ENCODE peak calls at places on chromosome 5, in eight cellular contexts. D is BE2C, H is right atrium auricular region, I is PC-9, N is AG04449, J is dorsolateral prefrontal cortex, S is lower leg skin, V is Peyer's patch. U is an unnamed sample.

GRCh38 chr5:148014276-148014675 is 49.5 kb upstream of the SPINK5 start:
- DNase-seq in J (no peak), V (no peak), I (no peak), D (no peak), N (no peak), H (no peak), S (no peak), U (no peak)

GRCh38 chr5:127290019-127290945 is at the start of gene MEGF10:
- DNase-seq in H (no peak), I (peak), N (no peak), S (no peak), V (peak), D (no peak), J (peak), U (peak)

GRCh38 chr5:73417307-73418035 is 31.1 kb downstream of the FOXD1 start:
- DNase-seq in D (no peak), V (no peak), I (no peak), H (no peak), J (no peak), N (no peak), S (no peak), U (no peak)

GRCh38 chr5:98214240-98215051 is 559.0 kb upstream of the RGMB start:
- DNase-seq in J (no peak), H (no peak), I (no peak), D (no peak), V (no peak), S (no peak), N (no peak), U (no peak)

GRCh38 chr5:176188085-176188484 is 50.1 kb upstream of the SIMC1 start:
- DNase-seq in H (peak), S (peak), D (no peak), V (no peak), J (no peak), N (no peak), I (no peak), U (no peak)

GRCh38 chr5:54595724-54596123 is 78.2 kb downstream of the SNX18 start:
- DNase-seq in D (no peak), N (no peak), H (no peak), S (no peak), I (no peak), J (no peak), V (no peak), U (no peak)

GRCh38 chr5:132204736-132205135 is 22.9 kb downstream of the P4HA2 start:
- DNase-seq in I (no peak), D (no peak), N (no peak), S (peak), J (no peak), V (no peak), H (no peak), U (peak)

GRCh38 chr5:139644646-139645494 is 3.3 kb upstream of the CXXC5 start:
- DNase-seq in H (no peak), J (no peak), N (no peak), S (peak), D (no peak), I (no peak), V (peak), U (peak)

GRCh38 chr5:8068078-8068477 is 199.1 kb downstream of the MTRR start:
- DNase-seq in S (no peak), J (no peak), I (no peak), H (no peak), N (no peak), V (no peak), D (no peak), U (no peak)

GRCh38 chr5:77210091-77211012 is at the start of gene PDE8B:
- DNase-seq in H (no peak), J (no peak), I (no peak), N (no peak), D (peak), S (no peak), V (no peak), U (no peak)

GRCh38 chr5:121982500-121983261 is 20.9 kb downstream of the SRFBP1 start:
- DNase-seq in V (no peak), S (no peak), N (no peak), D (no peak), J (no peak), I (no peak), H (no peak), U (no peak)

GRCh38 chr5:77644443-77645157 is 6.1 kb upstream of the OTP start:
- DNase-seq in D (no peak), V (no peak), I (no peak), J (no peak), H (no peak), N (no peak), S (no peak), U (no peak)

GRCh38 chr5:53463909-53464621 is 16.4 kb upstream of the FST start:
- DNase-seq in V (no peak), N (no peak), D (no peak), I (no peak), J (no peak), S (no peak), H (no peak), U (no peak)

GRCh38 chr5:1661831-1662558 is 137.6 kb downstream of the MRPL36 start:
- DNase-seq in D (no peak), I (no peak), S (peak), H (peak), N (no peak), J (no peak), V (peak), U (no peak)

GRCh38 chr5:17990168-17990567 is 355.9 kb downstream of the TAF11L14 start:
- DNase-seq in J (no peak), I (no peak), D (no peak), S (no peak), V (no peak), N (no peak), H (no peak), U (no peak)

GRCh38 chr5:158837908-158838307 is 261.8 kb downstream of the EBF1 start:
- DNase-seq in D (no peak), S (peak), I (no peak), N (no peak), J (no peak), V (no peak), H (peak), U (no peak)

GRCh38 chr5:43649256-43649655 is 46.3 kb downstream of the NNT start:
- DNase-seq in N (no peak), H (no peak), S (no peak), J (no peak), D (no peak), I (no peak), V (no peak), U (no peak)

GRCh38 chr5:136123236-136123768 is 9.3 kb upstream of the SMAD5 start:
- DNase-seq in I (peak), V (no peak), J (no peak), D (no peak), N (no peak), S (no peak), H (no peak), U (peak)

GRCh38 chr5:109078448-109078847 is 330.8 kb downstream of the FER start:
- DNase-seq in S (no peak), I (no peak), N (no peak), J (no peak), V (no peak), D (no peak), H (no peak), U (no peak)

GRCh38 chr5:146243217-146243616 is 39.8 kb downstream of the RBM27 start:
- DNase-seq in V (no peak), I (no peak), S (no peak), H (no peak), N (no peak), J (no peak), D (no peak), U (no peak)

GRCh38 chr5:68041293-68041692 is 174.3 kb upstream of the PIK3R1 start:
- DNase-seq in V (peak), J (no peak), I (no peak), D (no peak), H (no peak), S (no peak), N (no peak), U (no peak)

GRCh38 chr5:73945505-73945904 is 319.5 kb downstream of the ARHGEF28 start:
- DNase-seq in H (no peak), N (no peak), S (no peak), J (no peak), V (no peak), D (peak), I (no peak), U (peak)

GRCh38 chr5:88925692-88926490 is 42.9 kb upstream of the MEF2C start:
- DNase-seq in S (no peak), D (no peak), I (no peak), H (no peak), V (no peak), J (no peak), N (no peak), U (no peak)

GRCh38 chr5:88934401-88934800 is 51.4 kb upstream of the MEF2C start:
- DNase-seq in H (no peak), D (no peak), I (no peak), S (no peak), N (no peak), V (no peak), J (no peak), U (no peak)

GRCh38 chr5:88929385-88929784 is 46.4 kb upstream of the MEF2C start:
- DNase-seq in J (no peak), V (no peak), H (no peak), I (no peak), S (no peak), N (no peak), D (no peak), U (no peak)

GRCh38 chr5:88926774-88927173 is 43.8 kb upstream of the MEF2C start:
- DNase-seq in S (no peak), J (no peak), D (no peak), I (no peak), V (no peak), N (no peak), H (no peak), U (no peak)

GRCh38 chr5:88930336-88930735 is 47.4 kb upstream of the MEF2C start:
- DNase-seq in S (no peak), N (no peak), D (no peak), V (no peak), I (no peak), H (no peak), J (no peak), U (no peak)
- H3K4me3 ChIP-seq in S (no peak), N (no peak), D (no peak), V (no peak), I (no peak), H (no peak), J (no peak), U (no peak)

DNA sequence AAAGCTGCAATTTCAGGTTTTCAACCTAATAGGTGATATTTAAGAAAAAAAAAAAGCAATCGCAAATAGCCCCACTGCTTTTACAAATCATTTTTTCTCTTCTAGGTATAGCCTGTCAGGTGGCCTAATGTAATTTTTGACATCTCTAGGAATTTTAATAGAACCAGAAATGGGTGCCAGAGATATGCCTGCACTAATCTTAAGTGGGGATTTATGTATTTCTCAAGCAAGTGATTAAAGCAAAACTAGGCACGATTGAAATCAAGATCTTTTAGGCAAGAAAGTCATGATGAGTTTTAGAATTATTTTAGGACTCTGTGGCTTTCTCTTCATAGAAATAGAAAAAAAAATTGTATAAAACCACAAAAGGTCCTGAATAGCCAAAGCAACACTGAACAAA is 871 bp upstream of the AMACR start:
- DNase-seq in J (no peak), S (no peak), H (no peak), V (no peak), N (no peak), D (no peak), I (no peak), U (no peak)
- H3K4me3 ChIP-seq in J (peak), S (no peak), H (peak), V (peak), N (peak), D (peak), I (peak), U (peak)

DNA sequence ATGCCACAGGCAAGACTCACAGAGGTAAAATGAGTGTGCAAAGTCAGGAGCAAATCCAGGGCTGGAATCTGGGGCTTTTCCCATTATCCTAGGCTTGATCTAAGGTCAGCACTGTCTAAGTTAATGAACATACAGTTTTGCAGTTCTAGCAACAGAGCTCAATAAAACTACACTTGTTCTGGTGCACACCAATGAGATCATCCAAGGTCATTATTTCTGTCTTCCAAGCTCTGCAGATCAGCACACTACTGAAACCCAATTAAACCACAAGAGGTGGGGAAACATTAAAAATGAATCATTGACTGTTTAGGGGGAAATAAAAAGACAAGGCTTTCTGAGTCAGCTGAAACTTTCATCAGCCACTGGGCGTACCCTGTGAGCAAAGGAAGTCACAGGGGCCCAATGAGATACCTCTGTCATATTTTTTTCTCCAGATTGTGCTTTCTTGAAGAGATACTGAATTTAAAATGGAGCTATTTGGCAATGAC is 662.2 kb upstream of the ZNF608 start:
- DNase-seq in H (no peak), N (peak), D (peak), S (no peak), I (no peak), J (no peak), V (peak), U (peak)
- H3K4me3 ChIP-seq in H (no peak), N (no peak), D (peak), S (no peak), I (no peak), J (no peak), V (no peak), U (no peak)

GRCh38 chr5:143433680-143434079 is 30.2 kb upstream of the NR3C1 start:
- DNase-seq in J (no peak), V (no peak), H (no peak), I (no peak), D (no peak), S (no peak), N (no peak), U (no peak)

GRCh38 chr5:143435207-143435657 is 31.7 kb upstream of the NR3C1 start:
- DNase-seq in D (no peak), S (no peak), V (peak), H (no peak), I (no peak), J (no peak), N (no peak), U (peak)

GRCh38 chr5:143432658-143433239 is 29.3 kb upstream of the NR3C1 start:
- DNase-seq in V (no peak), D (no peak), N (no peak), J (no peak), I (no peak), S (no peak), H (no peak), U (no peak)

GRCh38 chr5:143436871-143437270 is 33.4 kb upstream of the NR3C1 start:
- DNase-seq in S (no peak), H (no peak), D (no peak), N (no peak), J (no peak), V (no peak), I (no peak), U (no peak)

DNA sequence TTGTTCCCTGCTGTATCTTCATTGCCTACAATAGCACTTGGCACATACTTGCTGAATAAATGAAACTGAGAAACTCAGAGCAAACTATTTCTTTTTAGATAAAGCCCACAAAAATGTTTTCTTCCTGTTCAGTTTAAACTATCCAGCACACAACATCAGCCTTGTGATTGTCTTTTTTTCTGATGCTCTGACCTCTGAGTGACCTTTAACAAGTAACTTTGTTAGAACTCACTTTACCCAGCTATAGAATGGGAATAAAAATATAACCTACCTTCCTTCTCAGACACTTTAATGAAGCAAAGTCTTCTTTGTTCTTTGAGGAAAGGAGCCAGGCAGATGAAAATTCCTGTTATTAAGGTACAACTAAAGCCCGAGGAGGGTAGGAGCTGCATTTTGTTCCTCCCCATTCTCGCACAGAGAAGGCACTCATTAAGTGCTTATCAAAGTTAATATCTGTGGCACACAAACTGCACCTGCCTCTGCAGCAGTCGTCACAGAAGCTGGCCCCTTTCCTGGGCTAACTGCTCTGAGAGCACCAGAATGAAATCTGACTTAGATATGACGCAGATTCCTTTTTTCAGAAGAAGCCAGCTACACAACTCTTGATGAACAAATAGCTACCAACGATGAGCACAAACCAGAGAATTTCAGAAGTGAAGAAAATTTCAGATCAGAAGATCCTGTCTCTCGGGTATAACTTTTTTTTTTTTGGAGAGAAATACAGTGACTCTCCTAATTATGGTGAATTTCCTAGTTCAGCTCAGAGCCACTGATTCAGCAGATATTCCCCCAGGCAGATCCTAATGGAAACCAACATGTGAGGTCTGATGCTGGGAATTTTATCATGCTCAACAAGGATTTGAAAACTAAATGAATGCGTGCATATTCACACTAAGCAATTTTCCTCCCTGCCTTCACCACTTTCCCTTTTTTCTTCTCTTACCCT is 31.0 kb upstream of the NR3C1 start:
- DNase-seq in H (no peak), V (peak), N (no peak), I (no peak), J (no peak), D (no peak), S (no peak), U (no peak)
- H3K4me3 ChIP-seq in H (peak), V (peak), N (no peak), I (no peak), J (no peak), D (no peak), S (no peak), U (no peak)

GRCh38 chr5:177455036-177455660 is 8.5 kb downstream of the PRR7 start:
- DNase-seq in I (peak), J (peak), S (peak), V (peak), N (no peak), H (no peak), D (peak), U (peak)
- H3K4me3 ChIP-seq in I (peak), J (peak), S (peak), V (peak), N (peak), H (peak), D (peak), U (peak)

U was measured in colonic mucosa.